ENCODE peak calls at places on chromosome 14, in four cellular contexts. B is mammary epithelial cell, X is neural progenitor cell, U is GM23248. K is an unnamed sample.
A peak's percentile ranks its signal among the peaks of the same experiment; 100 is the strongest.

GRCh38 chr14:103019827-103020226 is 37.5 kb downstream of the CDC42BPB start:
- DNase-seq in B (no peak), X (no peak), U (no peak), K (no peak)

GRCh38 chr14:101808020-101808641 is 46.6 kb downstream of the PPP2R5C start:
- DNase-seq in B (no peak), X (peak; percentile 83), U (peak; percentile 16), K (peak; percentile 71)

GRCh38 chr14:96253140-96253539 is 2.9 kb upstream of the BDKRB1 start:
- DNase-seq in B (peak; percentile 68), X (no peak), U (peak; percentile 95), K (no peak)

GRCh38 chr14:61889914-61890351 is 127.7 kb downstream of the SNAPC1 start:
- DNase-seq in B (no peak), X (no peak), U (no peak), K (peak; percentile 90)

GRCh38 chr14:54364555-54365415 is 32.0 kb upstream of the CDKN3 start:
- DNase-seq in B (peak; percentile 52), X (no peak), U (peak; percentile 81), K (no peak)

GRCh38 chr14:94621358-94622134 is 9.4 kb downstream of the SERPINA3 start:
- DNase-seq in B (no peak), X (no peak), U (no peak), K (no peak)

GRCh38 chr14:90039253-90040010 is 22.4 kb upstream of the KCNK13 start:
- DNase-seq in B (peak; percentile 17), X (no peak), U (no peak), K (no peak)

GRCh38 chr14:93655078-93655750 is 133.1 kb downstream of the PRIMA1 start:
- DNase-seq in B (peak; percentile 40), X (peak; percentile 94), U (peak; percentile 75), K (peak; percentile 92)

GRCh38 chr14:96251656-96252155 is 4.3 kb upstream of the BDKRB1 start:
- DNase-seq in B (no peak), X (no peak), U (no peak), K (no peak)

GRCh38 chr14:101870273-101870939 is 94.0 kb upstream of the DYNC1H1 start:
- DNase-seq in B (no peak), X (no peak), U (no peak), K (no peak)

GRCh38 chr14:68181395-68182326 is 362.1 kb downstream of the RAD51B start:
- DNase-seq in B (peak; percentile 58), X (no peak), U (peak; percentile 65), K (no peak)

GRCh38 chr14:23518716-23519115 is 32.8 kb downstream of the ZFHX2 start:
- DNase-seq in B (no peak), X (peak; percentile 58), U (no peak), K (no peak)

GRCh38 chr14:29528889-29529288 is 398.8 kb downstream of the PRKD1 start:
- DNase-seq in B (no peak), X (no peak), U (peak; percentile 0), K (no peak)

GRCh38 chr14:70888681-70889175 is 18.5 kb upstream of the PCNX1 start:
- DNase-seq in B (peak; percentile 89), X (no peak), U (peak; percentile 89), K (peak; percentile 49)

GRCh38 chr14:44369401-44370123 is 137.5 kb downstream of the FSCB start:
- DNase-seq in B (peak; percentile 39), X (no peak), U (no peak), K (peak; percentile 60)

GRCh38 chr14:105157872-105158271 is 10.7 kb downstream of the JAG2 start:
- DNase-seq in B (no peak), X (no peak), U (no peak), K (no peak)
- H2AFZ ChIP-seq in B (no peak overlapping the region), X (no peak overlapping the region), U (no peak overlapping the region), K (no peak overlapping the region)

DNA sequence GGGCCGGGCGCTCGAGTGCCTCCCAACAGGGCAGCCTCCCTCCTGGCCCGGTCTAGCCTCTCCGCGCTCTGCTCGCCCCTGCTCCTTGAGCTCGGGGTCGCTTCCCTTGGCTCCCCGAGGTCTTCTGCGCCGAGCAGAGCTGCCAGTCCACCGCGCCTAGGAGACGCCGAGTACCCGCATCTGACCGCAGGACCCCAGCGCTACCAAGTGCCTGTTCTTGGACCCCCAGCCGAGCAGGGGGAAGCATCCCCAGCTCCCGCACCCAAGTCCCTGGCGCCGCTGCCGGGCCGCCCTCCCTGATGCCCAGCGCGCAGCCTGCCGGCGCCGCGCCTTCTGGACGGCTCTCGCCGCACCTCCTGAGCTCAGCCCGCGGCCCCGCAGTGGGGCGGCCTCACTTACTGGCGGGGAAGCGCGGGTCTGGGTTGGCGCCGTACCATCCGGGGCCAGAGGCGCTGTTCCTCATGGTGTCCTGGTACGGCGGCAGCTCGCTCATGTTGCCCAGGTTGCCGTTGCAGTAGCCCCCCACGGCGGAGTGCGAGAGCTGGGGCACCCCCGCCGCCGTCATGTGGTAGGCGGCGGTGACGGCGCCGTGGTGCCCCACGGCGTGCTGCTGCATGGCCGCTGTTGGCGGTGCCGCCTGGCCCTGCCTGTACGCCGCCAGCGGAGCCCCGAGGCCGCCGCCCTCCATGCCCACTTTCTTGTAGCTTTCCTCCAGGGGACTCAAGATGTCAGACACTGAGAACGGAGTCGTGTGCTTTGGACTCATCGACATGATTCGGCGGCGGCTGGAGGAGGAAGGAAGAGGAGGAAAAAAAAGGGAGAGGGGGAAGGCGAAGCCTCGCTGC is 1.2 kb downstream of the NKX2-1 start:
- DNase-seq in B (no peak), X (peak; percentile 60), U (no peak), K (no peak)
- H2AFZ ChIP-seq in B (peak overlapping the region; percentile 40), X (no peak overlapping the region), U (peak overlapping the region; percentile 62), K (no peak overlapping the region)

DNA sequence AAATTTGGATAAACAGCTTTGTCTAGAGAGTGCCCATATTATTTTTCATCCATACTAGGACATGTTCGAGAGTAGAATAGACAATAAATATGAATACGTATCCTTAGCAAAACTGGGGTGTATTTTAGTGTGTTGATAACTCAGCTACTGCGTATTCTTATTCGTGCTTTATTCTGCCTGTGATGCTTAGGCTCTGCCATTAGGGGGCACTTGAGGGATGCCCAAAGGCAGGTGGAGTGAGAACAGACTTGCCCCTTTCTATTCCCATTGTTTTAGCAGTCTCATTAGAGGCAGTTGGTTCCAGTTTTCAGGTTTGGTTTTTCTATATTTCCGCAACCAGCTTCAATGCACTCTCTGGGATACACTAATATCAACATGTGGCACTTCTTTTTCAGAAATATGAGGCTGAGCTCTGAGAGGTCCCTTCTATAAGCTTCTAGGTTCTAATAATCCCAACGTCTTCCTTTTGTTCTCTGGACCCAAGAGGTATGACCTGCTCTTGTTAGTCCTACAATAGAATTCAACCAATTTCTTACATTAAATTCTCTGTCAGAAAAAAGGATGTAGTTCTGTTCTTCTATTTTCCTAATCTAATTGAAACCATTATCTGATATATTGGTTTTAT is 985.7 kb upstream of the FBXO33 start:
- DNase-seq in B (no peak), X (peak; percentile 71), U (peak; percentile 1), K (peak; percentile 83)
- H2AFZ ChIP-seq in B (no peak overlapping the region), X (peak overlapping the region; percentile 69), U (no peak overlapping the region), K (no peak overlapping the region)

DNA sequence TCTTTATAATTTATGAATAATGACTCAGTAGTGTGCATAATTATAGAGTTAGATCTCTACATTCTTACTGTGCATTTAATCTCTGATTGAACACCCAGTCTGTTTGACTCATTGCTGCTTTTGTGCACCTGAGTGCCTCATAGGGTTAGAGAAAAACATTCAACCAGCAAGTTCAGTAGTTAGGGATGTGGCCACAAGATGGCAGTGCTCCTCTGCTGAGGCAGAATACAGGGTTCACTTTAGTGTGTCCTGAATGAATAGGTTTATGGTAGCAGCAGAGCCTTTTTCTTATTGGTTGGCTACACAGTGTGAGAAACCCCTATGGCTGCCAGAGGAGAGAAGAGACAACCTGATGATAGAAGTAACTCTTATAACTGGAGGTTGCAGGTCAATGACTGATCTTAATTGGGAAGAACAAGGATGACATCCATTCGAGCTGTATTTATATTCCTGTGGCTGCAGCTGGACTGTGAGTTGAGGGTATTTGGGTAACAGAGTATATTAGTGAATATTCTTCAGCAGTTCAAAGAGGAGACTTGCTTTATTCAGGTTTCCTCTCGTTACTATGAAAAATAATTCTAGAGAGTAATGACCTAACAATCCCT is 194.9 kb upstream of the OR4E1 start:
- DNase-seq in B (peak; percentile 73), X (peak; percentile 76), U (peak; percentile 54), K (peak; percentile 91)
- H2AFZ ChIP-seq in B (no peak overlapping the region), X (no peak overlapping the region), U (no peak overlapping the region), K (no peak overlapping the region)

GRCh38 chr14:51155331-51155730 is 60.4 kb upstream of the TRIM9 start:
- DNase-seq in B (no peak), X (no peak), U (no peak), K (no peak)

GRCh38 chr14:51157012-51157411 is 62.1 kb upstream of the TRIM9 start:
- DNase-seq in B (peak; percentile 27), X (no peak), U (peak; percentile 57), K (peak; percentile 79)

GRCh38 chr14:51165415-51165814 is 70.5 kb upstream of the TRIM9 start:
- DNase-seq in B (peak; percentile 32), X (no peak), U (peak; percentile 46), K (no peak)

GRCh38 chr14:51160871-51161270 is 66.0 kb upstream of the TRIM9 start:
- DNase-seq in B (no peak), X (no peak), U (no peak), K (no peak)
- H2AFZ ChIP-seq in B (no peak overlapping the region), X (no peak overlapping the region), U (no peak overlapping the region), K (no peak overlapping the region)

GRCh38 chr14:74618078-74618952 is 6.3 kb upstream of the LTBP2 start:
- DNase-seq in B (peak; percentile 72), X (no peak), U (peak; percentile 85), K (peak; percentile 91)
- H2AFZ ChIP-seq in B (no peak overlapping the region), X (no peak overlapping the region), U (no peak overlapping the region), K (peak overlapping the region; percentile 80)

K was measured in Karpas-422.